ENCODE peak calls at places on chromosomes 4 and X, in six cellular contexts. I, P, Z, L, S and H are unnamed samples.

GRCh38 chr4:87033902-87034301 is 99.1 kb downstream of the AFF1 start:
- DNase-seq in I (no peak), P (no peak), S (no peak), Z (no peak), L (no peak), H (no peak)

GRCh38 chr4:52822583-52823477 is 39.3 kb upstream of the RASL11B start:
- DNase-seq in S (peak), P (peak), I (peak), L (peak), Z (no peak), H (peak)

GRCh38 chr4:38113551-38113950 is 153.4 kb downstream of the PTTG2 start:
- DNase-seq in Z (no peak), L (no peak), I (no peak), P (no peak), S (no peak), H (peak)

GRCh38 chrX:93673056-93673868 is at the start of gene NAP1L3:
- DNase-seq in S (peak), I (peak), Z (peak), P (peak), L (peak), H (no peak)

GRCh38 chr4:108512615-108513505 is 107.5 kb upstream of the RPL34 start:
- DNase-seq in P (peak), L (peak), Z (no peak), I (peak), S (peak), H (peak)

GRCh38 chr4:142406051-142406549 is 440.0 kb downstream of the INPP4B start:
- DNase-seq in I (no peak), S (peak), L (peak), P (peak), Z (no peak), H (no peak)

GRCh38 chr4:40550900-40551546 is 78.6 kb downstream of the RBM47 start:
- DNase-seq in S (peak), L (peak), I (no peak), P (peak), Z (no peak), H (peak)

GRCh38 chr4:38005637-38006036 is 45.4 kb downstream of the PTTG2 start:
- DNase-seq in L (no peak), I (no peak), Z (no peak), S (no peak), P (no peak), H (no peak)

GRCh38 chrX:14832151-14832550 is 40.7 kb downstream of the FANCB start:
- DNase-seq in I (no peak), S (peak), L (peak), Z (no peak), P (peak), H (peak)

GRCh38 chrX:56782791-56783449 is 53.9 kb downstream of the NBDY start:
- DNase-seq in Z (no peak), L (no peak), S (no peak), P (no peak), I (no peak), H (no peak)
- H3K4me3 ChIP-seq in Z (peak), L (no peak), S (no peak), P (no peak), I (peak), H (no peak)

GRCh38 chr4:2436301-2436700 is 17.5 kb downstream of the CFAP99 start:
- DNase-seq in S (no peak), Z (no peak), P (peak), L (no peak), I (no peak), H (peak)
- TF ChIP-seq CTCF in S (no peak), Z (no peak), P (peak), L (peak), I (peak), H (peak)

DNA sequence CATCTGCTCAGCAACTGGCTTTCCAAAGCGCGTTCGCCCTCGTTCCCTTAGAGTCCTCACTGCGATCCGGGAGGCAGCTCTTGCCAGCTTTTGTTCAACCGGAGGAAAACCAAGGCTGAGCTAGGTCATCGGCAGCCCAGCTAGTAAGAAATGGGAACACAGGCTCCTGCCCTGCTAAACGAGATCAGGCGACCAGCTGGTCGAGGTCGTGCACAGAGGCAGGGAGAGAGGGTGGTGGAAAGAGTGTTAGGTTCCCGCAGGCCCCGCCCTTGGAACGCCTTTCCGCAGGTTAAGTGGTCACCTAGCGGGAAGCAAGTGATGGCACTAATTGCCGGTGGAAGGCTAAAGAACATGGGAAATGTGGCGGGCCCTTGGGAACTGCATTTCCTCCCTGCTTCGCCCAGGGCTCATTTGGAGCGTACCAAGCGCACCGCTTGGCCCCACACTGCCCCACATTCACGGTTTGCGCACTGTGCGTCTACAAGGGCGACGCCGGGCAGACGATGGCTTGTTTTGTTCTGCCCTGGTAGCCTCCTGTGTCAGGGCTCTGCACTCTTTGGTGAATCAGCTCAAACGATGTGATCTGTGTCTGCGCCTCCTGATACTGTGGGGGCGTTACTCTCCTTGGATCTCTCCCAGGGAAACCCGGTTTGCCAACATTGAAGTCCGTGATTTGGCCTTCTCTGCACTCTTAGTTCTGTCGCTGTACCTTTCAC is 7.2 kb upstream of the PRDM8 start:
- DNase-seq in S (no peak), P (peak), L (no peak), I (no peak), Z (no peak), H (peak)
- H3K4me3 ChIP-seq in S (no peak), P (no peak), L (no peak), I (no peak), Z (no peak), H (peak)

DNA sequence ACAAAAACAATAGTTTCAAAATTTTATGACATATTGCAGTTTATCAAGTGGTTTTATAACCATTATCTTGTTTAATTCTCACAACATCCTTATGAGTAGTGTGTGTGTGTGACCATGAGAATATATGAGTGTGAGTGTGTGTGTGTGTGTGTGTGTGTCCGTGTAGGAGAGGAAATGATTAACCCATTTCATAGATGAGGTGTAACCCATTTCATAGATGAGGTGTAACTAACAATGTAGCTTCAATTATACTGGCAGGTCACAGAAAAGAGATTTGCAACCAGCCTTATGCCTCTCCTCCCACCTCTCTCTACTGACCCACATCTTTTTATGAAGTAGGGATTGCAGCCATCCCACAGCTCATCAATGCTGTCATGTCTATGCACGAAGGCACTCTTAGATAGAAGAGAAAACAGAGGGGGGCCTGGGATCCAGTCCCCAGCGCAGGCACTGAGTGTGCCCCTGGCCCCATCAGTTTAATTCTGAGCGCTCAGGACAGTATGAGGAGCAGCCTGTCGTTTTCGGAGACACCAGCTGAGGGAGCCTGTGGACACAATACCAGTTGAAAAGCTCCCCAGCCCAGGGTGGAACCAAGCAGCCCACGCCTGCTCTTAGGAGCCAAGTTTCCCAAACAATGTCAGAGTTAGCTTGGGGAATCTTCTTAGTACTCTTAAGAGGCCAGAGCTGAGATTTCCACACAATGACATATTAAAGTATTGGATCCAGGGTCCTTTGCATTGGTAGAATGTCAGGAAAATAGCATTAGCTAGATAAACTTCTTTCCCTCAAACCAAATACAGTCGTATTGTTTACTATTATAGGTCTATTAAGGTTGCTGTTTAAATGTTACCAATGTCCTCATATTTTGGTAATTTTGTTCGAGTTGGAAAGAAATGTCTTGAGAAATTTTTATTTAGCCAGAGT is 88.6 kb downstream of the PALLD start:
- DNase-seq in L (peak), P (peak), S (peak), Z (peak), I (peak), H (peak)
- TF ChIP-seq CTCF in L (peak), P (peak), S (peak), Z (peak), I (peak), H (peak)

DNA sequence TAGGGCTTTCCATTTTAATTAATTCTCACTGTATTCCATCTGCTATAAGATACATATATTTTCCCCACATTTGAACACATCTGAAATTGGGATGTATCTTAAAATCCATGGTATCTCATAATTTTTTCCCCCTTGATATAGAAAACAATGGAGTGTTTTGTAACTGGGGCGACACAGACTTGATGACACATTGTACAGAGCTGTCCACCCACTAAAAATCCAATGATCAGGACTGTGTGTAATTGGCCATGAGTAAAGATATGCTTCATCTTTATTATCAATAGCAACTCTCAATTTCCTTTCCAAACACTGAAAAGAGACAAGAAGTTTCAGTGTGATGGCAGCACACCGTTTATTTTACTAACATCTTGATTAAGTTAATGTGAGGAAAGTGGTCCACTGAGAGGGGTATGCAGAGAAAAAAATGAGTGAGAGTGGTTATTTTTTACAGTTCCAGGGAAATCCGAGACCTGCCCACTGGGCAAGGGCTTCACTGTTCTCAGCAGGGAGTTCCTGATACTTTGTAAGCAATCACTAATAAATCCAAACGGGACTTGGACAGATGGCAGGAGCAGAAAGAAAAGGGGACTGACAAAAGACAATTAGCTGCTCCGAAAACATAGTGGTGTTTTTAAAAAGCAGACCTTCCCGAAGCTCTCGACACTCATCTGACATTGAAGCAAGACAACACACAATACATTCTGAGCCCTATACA is 149.4 kb downstream of the TSPAN5 start:
- DNase-seq in P (no peak), S (no peak), L (no peak), I (no peak), Z (no peak), H (no peak)
- H3K4me3 ChIP-seq in P (no peak), S (no peak), L (no peak), I (no peak), Z (no peak), H (peak)

GRCh38 chr4:33091961-33092360 is 2371.8 kb downstream of the PCDH7 start:
- DNase-seq in Z (no peak), P (peak), I (no peak), L (no peak), S (peak), H (peak)
- TF ChIP-seq CTCF in Z (no peak), P (no peak), I (no peak), L (no peak), S (no peak), H (no peak)

GRCh38 chrX:70478521-70478920 is 33.9 kb downstream of the DLG3 start:
- DNase-seq in Z (no peak), P (no peak), L (no peak), S (no peak), I (no peak), H (peak)

GRCh38 chrX:70476934-70477733 is 32.5 kb downstream of the DLG3 start:
- DNase-seq in S (peak), Z (peak), P (peak), L (peak), I (no peak), H (peak)

GRCh38 chrX:70477734-70478075 is 33.1 kb downstream of the DLG3 start:
- DNase-seq in S (no peak), Z (no peak), P (no peak), I (no peak), L (no peak), H (no peak)

GRCh38 chrX:70479197-70479969 is 34.7 kb downstream of the DLG3 start:
- DNase-seq in P (peak), L (peak), I (peak), Z (no peak), S (peak), H (peak)

DNA sequence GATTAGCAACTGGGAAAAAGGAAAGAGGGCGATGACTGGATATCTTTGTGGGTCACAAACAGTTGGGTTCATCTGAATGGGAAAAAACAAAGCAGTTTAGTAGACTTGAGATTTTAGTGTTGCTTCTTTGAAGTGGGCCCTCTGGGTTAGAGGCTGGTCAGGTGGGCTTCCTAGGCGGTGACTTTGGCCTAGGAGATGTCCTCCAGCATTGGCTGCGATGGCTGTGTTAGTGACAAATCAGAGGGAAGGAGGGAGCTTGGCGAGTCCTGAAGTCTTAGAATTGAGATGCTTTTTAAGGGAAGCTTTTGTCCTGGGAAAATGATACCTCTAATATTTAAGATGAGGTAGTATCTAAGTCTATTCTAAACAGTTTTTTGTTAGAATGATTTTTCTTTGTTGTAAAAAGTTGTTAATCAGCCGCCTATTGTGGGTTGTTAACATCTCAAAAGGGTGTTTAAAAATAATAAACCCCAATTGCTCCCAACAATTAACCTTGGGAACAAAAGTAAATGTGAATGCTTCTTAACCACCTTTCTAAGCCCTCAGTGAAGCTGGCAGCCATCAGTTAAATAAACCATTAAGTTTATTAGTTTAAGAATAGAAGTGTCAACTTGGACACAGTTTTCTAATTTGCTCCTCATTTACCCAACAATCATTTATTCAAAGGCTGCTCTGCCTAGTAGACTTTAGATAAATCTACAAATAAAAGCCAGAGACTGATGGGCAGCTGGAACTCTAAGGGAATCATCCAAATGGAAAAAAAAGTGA is 31.7 kb downstream of the DLG3 start:
- DNase-seq in P (no peak), Z (no peak), L (no peak), S (no peak), I (no peak), H (no peak)
- H3K4me3 ChIP-seq in P (no peak), Z (no peak), L (no peak), S (no peak), I (no peak), H (no peak)

DNA sequence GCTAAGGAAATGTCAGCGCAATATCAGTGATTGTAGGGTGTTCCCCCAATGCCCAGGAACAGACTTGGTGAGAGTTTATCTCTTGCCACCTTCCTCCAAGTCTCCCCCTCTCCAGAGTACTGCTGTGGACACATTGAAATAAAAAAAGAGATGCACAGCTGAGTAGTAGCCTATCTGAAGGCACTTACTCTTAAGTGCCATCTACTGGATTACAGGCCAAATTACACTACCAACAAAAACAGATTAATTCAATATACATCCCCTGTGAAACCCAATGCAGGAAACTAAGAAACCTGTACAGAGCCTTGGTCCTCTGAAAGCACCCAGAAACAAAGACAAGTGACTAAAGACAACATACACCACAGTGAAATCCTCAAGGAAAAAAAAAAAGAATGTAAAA is 460.3 kb downstream of the ZIC3 start:
- DNase-seq in P (no peak), I (no peak), L (peak), Z (no peak), S (no peak), H (no peak)
- TF ChIP-seq CTCF in P (no peak), I (peak), L (peak), Z (no peak), S (no peak), H (no peak)

GRCh38 chr4:7191546-7192251 is 639 bp upstream of the SORCS2 start:
- DNase-seq in P (no peak), Z (peak), I (no peak), S (no peak), L (no peak), H (no peak)
- H3K4me3 ChIP-seq in P (no peak), Z (no peak), I (peak), S (no peak), L (no peak), H (no peak)

DNA sequence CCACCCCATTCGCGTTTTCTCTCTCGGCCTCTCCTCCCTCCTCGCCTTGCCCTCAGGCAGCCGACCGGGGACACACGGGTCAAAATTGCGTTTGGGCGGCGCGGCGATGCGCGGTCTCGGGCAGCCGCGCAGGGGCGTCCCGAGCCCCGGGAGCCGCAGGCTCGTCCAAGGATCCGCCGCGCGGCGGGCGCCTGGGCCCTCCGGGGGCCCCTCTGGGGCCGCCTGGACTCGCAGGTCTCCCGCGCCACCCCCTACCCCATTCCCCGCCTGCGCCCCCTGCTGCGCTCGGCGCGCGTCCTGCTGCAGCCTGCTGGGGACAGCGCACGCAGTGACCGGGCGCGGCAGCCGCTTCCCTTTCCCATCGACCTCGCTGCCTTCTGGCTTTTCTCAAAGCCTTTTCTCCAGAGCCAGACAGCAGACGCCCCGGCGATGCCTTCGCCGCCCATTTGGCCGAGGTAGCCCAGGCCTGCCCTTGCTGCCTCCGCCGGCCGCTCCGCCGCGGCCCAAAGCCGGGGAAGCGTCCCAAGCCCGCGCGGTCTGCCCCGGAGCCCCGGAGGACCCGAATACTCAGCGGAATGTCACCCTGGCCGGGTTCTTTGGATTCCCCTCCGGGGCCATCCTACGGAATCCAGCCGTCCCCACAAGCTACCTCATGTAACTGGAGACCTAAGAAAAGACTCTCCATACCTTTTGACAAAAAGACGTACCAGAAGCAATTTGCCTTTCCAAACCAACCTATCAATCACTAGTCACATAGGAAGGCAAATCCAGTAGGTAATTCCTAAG is 16.5 kb downstream of the POU4F2 start:
- DNase-seq in I (no peak), S (peak), Z (no peak), P (peak), L (peak), H (peak)
- TF ChIP-seq CTCF in I (no peak), S (no peak), Z (no peak), P (no peak), L (no peak), H (no peak)